ENCODE peak calls at places on chromosomes 3 and 15, in five cellular contexts. C, A, H, X and I are unnamed samples.

GRCh38 chr3:125110876-125111480 is 55.2 kb upstream of the HEG1 start:
- DNase-seq in C (no peak), A (no peak), H (no peak), X (no peak), I (no peak)

GRCh38 chr3:126134219-126134975 is 46.0 kb downstream of the ALDH1L1 start:
- DNase-seq in C (peak), A (peak), H (peak), X (peak), I (peak)

GRCh38 chr15:76206325-76206976 is 104.8 kb downstream of the ETFA start:
- DNase-seq in C (peak), A (no peak), H (peak), X (no peak), I (no peak)

GRCh38 chr15:101121511-101122090 is 130.2 kb downstream of the CHSY1 start:
- DNase-seq in C (peak), A (peak), H (peak), X (peak), I (no peak)

GRCh38 chr3:128950223-128950938 is 43.5 kb downstream of the CFAP92 start:
- DNase-seq in C (peak), A (peak), H (no peak), X (peak), I (peak)

GRCh38 chr15:63501256-63502089 is 2.9 kb upstream of the USP3 start:
- DNase-seq in C (peak), A (no peak), H (peak), X (peak), I (no peak)

GRCh38 chr3:132401255-132401654 is 16.0 kb upstream of the DNAJC13 start:
- DNase-seq in C (no peak), A (no peak), H (no peak), X (no peak), I (no peak)

GRCh38 chr3:147514366-147514765 is 105.2 kb downstream of the ZIC1 start:
- DNase-seq in C (no peak), A (no peak), H (no peak), X (peak), I (no peak)

GRCh38 chr3:32420138-32420981 is 28.7 kb downstream of the CMTM7 start:
- DNase-seq in C (peak), A (peak), H (peak), X (peak), I (no peak)

GRCh38 chr15:38090223-38090622 is 155.8 kb downstream of the TMCO5A start:
- DNase-seq in C (no peak), A (no peak), H (no peak), X (no peak), I (no peak)

GRCh38 chr3:120561251-120562045 is 34.7 kb upstream of the NDUFB4 start:
- DNase-seq in C (peak), A (peak), H (peak), X (peak), I (no peak)

GRCh38 chr3:30370681-30371271 is 235.6 kb upstream of the TGFBR2 start:
- DNase-seq in C (peak), A (no peak), H (no peak), X (no peak), I (no peak)

GRCh38 chr3:86991840-86992430 is 986 bp upstream of the VGLL3 start:
- DNase-seq in C (peak), A (no peak), H (no peak), X (no peak), I (no peak)

GRCh38 chr15:25903024-25903581 is 40.0 kb upstream of the ATP10A start:
- DNase-seq in C (no peak), A (no peak), H (no peak), X (no peak), I (no peak)

GRCh38 chr3:64365877-64366276 is 140.6 kb upstream of the PRICKLE2 start:
- DNase-seq in C (no peak), A (no peak), H (no peak), X (no peak), I (no peak)

GRCh38 chr3:172256101-172256687 is 192.1 kb downstream of the GHSR start:
- DNase-seq in C (peak), A (no peak), H (no peak), X (no peak), I (no peak)

GRCh38 chr15:98599911-98600685 is 48.2 kb upstream of the IGF1R start:
- DNase-seq in C (peak), A (no peak), H (peak), X (peak), I (peak)

GRCh38 chr3:110413807-110414748 is 657.5 kb upstream of the NECTIN3 start:
- DNase-seq in C (peak), A (no peak), H (no peak), X (no peak), I (no peak)

GRCh38 chr3:128335621-128336296 is 130.9 kb downstream of the DNAJB8 start:
- DNase-seq in C (no peak), A (no peak), H (no peak), X (peak), I (no peak)

GRCh38 chr15:57321973-57322601 is 54.2 kb upstream of the CGNL1 start:
- DNase-seq in C (no peak), A (no peak), H (no peak), X (peak), I (no peak)

GRCh38 chr3:152511904-152512303 is 243.2 kb downstream of the MBNL1 start:
- DNase-seq in C (no peak), A (no peak), H (no peak), X (no peak), I (no peak)

GRCh38 chr15:85706779-85707518 is 87.8 kb downstream of the KLHL25 start:
- DNase-seq in C (peak), A (no peak), H (peak), X (no peak), I (no peak)

GRCh38 chr3:141278196-141279073 is 46.8 kb downstream of the PXYLP1 start:
- DNase-seq in C (no peak), A (no peak), H (peak), X (no peak), I (no peak)

GRCh38 chr15:73748731-73749130 is 4.4 kb downstream of the INSYN1 start:
- DNase-seq in C (no peak), A (no peak), H (no peak), X (no peak), I (no peak)

GRCh38 chr3:9229325-9229724 is 20.1 kb downstream of the SRGAP3 start:
- DNase-seq in C (peak), A (no peak), H (no peak), X (no peak), I (no peak)

GRCh38 chr15:28974142-28974541 is 88.4 kb downstream of the APBA2 start:
- DNase-seq in C (no peak), A (no peak), H (no peak), X (no peak), I (no peak)

GRCh38 chr15:39472661-39473657 is 107.9 kb upstream of the THBS1 start:
- DNase-seq in C (peak), A (no peak), H (peak), X (no peak), I (no peak)

GRCh38 chr3:123315271-123315595 is 113.5 kb downstream of the SEC22A start:
- DNase-seq in C (no peak), A (no peak), H (no peak), X (no peak), I (no peak)

GRCh38 chr15:94844188-94844532 is 612.8 kb downstream of the MCTP2 start:
- DNase-seq in C (no peak), A (no peak), H (no peak), X (peak), I (no peak)

GRCh38 chr15:73959012-73959581 is 32.8 kb downstream of the LOXL1 start:
- DNase-seq in C (no peak), A (no peak), H (no peak), X (no peak), I (no peak)

GRCh38 chr3:197713477-197713822 is 23.3 kb downstream of the RUBCN start:
- DNase-seq in C (no peak), A (no peak), H (no peak), X (no peak), I (no peak)
- TF ChIP-seq CTCF in C (no peak), A (no peak), H (no peak), X (no peak), I (no peak)

GRCh38 chr3:140092883-140093536 is 158.0 kb downstream of the CLSTN2 start:
- DNase-seq in C (no peak), A (no peak), H (no peak), X (peak), I (no peak)
- TF ChIP-seq CTCF in C (no peak), A (no peak), H (no peak), X (peak), I (peak)

DNA sequence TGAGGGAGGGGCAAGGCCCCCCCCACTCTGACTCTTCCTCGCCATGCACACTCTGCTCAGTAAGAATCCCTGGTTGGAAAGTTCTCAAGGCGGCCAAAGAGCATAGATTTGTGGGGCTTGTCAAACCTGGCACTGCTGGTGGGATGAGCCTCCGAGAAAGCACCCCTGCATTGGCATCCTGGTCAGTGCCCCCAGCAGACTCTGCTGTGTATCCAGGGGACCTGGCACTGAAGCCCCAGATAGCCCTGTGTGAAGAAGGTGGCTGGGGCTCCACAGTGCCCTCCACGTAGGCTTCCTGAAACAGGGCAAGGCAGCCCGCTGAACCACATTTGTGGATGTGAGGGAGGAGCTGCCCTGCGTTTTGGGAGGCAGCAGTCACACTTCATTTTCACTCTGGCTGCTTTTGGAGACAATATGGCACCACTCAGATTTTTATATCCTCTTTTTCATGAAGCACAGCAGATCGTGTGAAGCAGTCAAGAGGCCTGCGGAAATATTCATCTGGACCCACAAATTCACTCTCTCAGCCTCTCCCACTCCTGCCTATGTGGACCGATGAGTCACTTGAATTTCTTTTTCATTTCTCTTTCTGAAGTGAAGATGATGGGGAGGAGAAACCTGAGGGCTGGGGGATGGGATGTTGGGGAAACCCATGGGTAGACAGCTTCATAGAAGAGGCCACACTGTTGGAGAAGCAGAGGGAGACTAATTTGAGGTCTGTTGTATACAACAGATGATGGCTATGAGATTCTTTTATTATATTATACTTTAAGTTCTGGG is 88.7 kb upstream of the BCL6 start:
- DNase-seq in C (no peak), A (no peak), H (no peak), X (no peak), I (no peak)
- TF ChIP-seq CTCF in C (no peak), A (no peak), H (no peak), X (no peak), I (no peak)

DNA sequence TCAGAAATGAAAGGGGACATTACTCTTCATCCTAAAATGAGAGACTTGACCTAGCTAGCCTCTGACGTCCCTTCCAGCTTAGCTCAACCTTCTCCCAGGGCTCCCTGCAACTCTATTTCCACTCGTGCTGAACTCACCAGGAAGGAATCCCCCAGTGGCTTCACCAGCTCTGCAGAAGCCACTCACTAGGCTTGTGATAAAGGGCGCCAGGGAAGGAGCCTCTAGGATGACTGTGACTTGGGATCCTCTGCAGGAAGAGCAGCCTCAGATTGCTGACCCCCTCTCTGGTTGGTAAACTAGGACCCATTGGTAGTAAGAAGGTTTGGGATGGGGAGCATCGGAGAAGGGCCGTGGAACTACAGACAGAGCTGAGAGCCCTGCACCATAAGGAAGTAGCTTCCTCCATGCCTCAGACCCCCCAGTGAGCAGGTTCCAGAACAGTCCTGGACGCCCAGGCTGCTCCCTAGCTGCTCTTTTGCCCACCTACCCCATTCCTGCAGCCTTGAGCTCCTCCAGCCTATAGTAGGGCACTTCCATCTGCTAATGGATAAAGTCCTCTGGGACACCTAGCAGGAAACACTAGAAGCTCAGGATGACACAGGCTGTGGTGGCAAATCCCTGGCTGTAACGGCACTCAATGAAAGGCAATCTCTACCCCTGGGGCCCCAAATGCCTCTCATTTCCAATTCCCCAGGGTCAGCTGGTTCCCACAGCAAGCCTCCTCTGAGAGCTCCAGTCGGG is 26.0 kb downstream of the PLA2G4F start:
- DNase-seq in C (no peak), A (no peak), H (peak), X (no peak), I (no peak)
- TF ChIP-seq CTCF in C (no peak), A (no peak), H (no peak), X (no peak), I (no peak)

GRCh38 chr3:46537789-46538188 is 28.3 kb downstream of the LRRC2 start:
- DNase-seq in C (no peak), A (no peak), H (no peak), X (no peak), I (no peak)
- TF ChIP-seq CTCF in C (no peak), A (no peak), H (no peak), X (no peak), I (no peak)

GRCh38 chr3:62229908-62230307 is 143.4 kb downstream of the FEZF2 start:
- DNase-seq in C (no peak), A (no peak), H (no peak), X (peak), I (no peak)
- TF ChIP-seq CTCF in C (peak), A (peak), H (no peak), X (peak), I (peak)

GRCh38 chr3:72151465-72152238 is 366.7 kb upstream of the PROK2 start:
- DNase-seq in C (no peak), A (no peak), H (no peak), X (no peak), I (no peak)
- TF ChIP-seq CTCF in C (no peak), A (no peak), H (no peak), X (no peak), I (no peak)

GRCh38 chr3:160490166-160490565 is 40.6 kb upstream of the TRIM59 start:
- DNase-seq in C (no peak), A (no peak), H (no peak), X (no peak), I (no peak)

GRCh38 chr3:160482796-160483195 is 33.2 kb upstream of the TRIM59 start:
- DNase-seq in C (no peak), A (no peak), H (no peak), X (no peak), I (no peak)

GRCh38 chr3:160481856-160482255 is 32.3 kb upstream of the TRIM59 start:
- DNase-seq in C (no peak), A (no peak), H (no peak), X (no peak), I (no peak)

GRCh38 chr3:160485931-160486330 is 36.3 kb upstream of the TRIM59 start:
- DNase-seq in C (no peak), A (no peak), H (no peak), X (no peak), I (no peak)

DNA sequence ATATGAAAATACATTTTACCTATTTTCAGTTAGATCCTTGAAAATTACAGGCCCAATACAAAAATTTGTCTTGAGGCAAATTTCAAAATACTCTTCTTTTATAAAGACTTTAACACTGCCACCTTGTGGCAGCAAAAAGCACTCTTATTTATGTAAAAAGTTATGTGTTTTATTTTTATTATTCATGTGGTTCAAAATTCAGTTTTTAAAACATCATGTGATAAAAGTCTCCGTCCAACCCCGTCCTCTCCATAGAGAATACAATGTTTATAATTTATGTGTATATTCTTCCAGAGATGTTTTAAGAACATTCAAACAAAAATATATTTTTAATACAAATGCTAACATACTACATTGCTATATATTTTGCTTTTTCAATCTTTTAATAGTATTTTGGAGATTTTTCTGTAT is 36.9 kb upstream of the TRIM59 start:
- DNase-seq in C (no peak), A (no peak), H (no peak), X (peak), I (no peak)
- TF ChIP-seq CTCF in C (peak), A (peak), H (peak), X (peak), I (peak)

GRCh38 chr3:13479582-13480339 is at the start of gene HDAC11:
- DNase-seq in C (peak), A (peak), H (peak), X (peak), I (peak)
- TF ChIP-seq CTCF in C (no peak), A (no peak), H (peak), X (no peak), I (peak)

GRCh38 chr3:186208328-186208989 is 99.6 kb upstream of the ETV5 start:
- DNase-seq in C (no peak), A (peak), H (no peak), X (peak), I (no peak)
- TF ChIP-seq CTCF in C (no peak), A (no peak), H (no peak), X (peak), I (no peak)